ENCODE peak calls at places on chromosomes 3 and 15, in ten cellular contexts. F is tibial nerve, I is dorsolateral prefrontal cortex, T is HFF-Myc, R is B cell, W is nephron progenitor cell, Q is MM.1S, A is RWPE2, N is fibroblast of lung, C is endothelial cell. U is an unnamed sample.

GRCh38 chr3:113533534-113533892 is 1.2 kb downstream of the SIDT1 start:
- DNase-seq in F (no peak), I (no peak), T (no peak), R (peak), W (no peak), Q (peak), A (no peak), N (no peak), C (no peak), U (peak)

GRCh38 chr3:25589783-25590258 is 74.9 kb downstream of the TOP2B start:
- DNase-seq in F (no peak), I (no peak), T (no peak), R (no peak), W (no peak), Q (no peak), A (no peak), N (no peak), C (no peak), U (no peak)

GRCh38 chr3:127457094-127457475 is 133.4 kb downstream of the TPRA1 start:
- DNase-seq in F (no peak), I (peak), T (no peak), R (no peak), W (peak), Q (no peak), A (peak), N (peak), C (peak), U (peak)

GRCh38 chr15:87777054-87777498 is 479.5 kb downstream of the NTRK3 start:
- DNase-seq in F (peak), I (no peak), T (peak), R (no peak), W (peak), Q (peak), A (no peak), N (peak), C (no peak), U (no peak)

GRCh38 chr15:64344651-64345262 is 11.2 kb downstream of the CSNK1G1 start:
- DNase-seq in F (no peak), I (no peak), T (no peak), R (no peak), W (no peak), Q (no peak), A (no peak), N (peak), C (no peak), U (no peak)

GRCh38 chr3:197406266-197406665 is 107.9 kb upstream of the DLG1 start:
- DNase-seq in F (no peak), I (peak), T (no peak), R (peak), W (no peak), Q (no peak), A (no peak), N (peak), C (no peak), U (no peak)

GRCh38 chr3:46266598-46266997 is 24.3 kb downstream of the CCR3 start:
- DNase-seq in F (no peak), I (no peak), T (no peak), R (no peak), W (no peak), Q (no peak), A (no peak), N (no peak), C (no peak), U (no peak)

GRCh38 chr3:189340680-189341460 is 169.1 kb downstream of the TPRG1 start:
- DNase-seq in F (no peak), I (no peak), T (no peak), R (no peak), W (peak), Q (no peak), A (no peak), N (no peak), C (peak), U (peak)

GRCh38 chr15:40048155-40048792 is 9.3 kb upstream of the SRP14 start:
- DNase-seq in F (no peak), I (no peak), T (no peak), R (peak), W (peak), Q (no peak), A (no peak), N (no peak), C (no peak), U (peak)

GRCh38 chr3:56469141-56469540 is 874 bp upstream of the ERC2 start:
- DNase-seq in F (no peak), I (no peak), T (no peak), R (no peak), W (no peak), Q (no peak), A (no peak), N (no peak), C (no peak), U (no peak)

GRCh38 chr15:92636950-92637481 is 18.6 kb downstream of the FAM174B start:
- DNase-seq in F (no peak), I (no peak), T (no peak), R (no peak), W (peak), Q (peak), A (peak), N (no peak), C (no peak), U (peak)

GRCh38 chr3:46692566-46692983 is 904 bp downstream of the ALS2CL start:
- DNase-seq in F (no peak), I (no peak), T (no peak), R (no peak), W (no peak), Q (no peak), A (peak), N (peak), C (no peak), U (peak)

GRCh38 chr3:24565053-24565452 is 70.4 kb upstream of the THRB start:
- DNase-seq in F (no peak), I (no peak), T (no peak), R (no peak), W (no peak), Q (no peak), A (no peak), N (no peak), C (no peak), U (no peak)
- TF ChIP-seq CTCF in F (no peak), I (no peak), T (no peak), R (no peak), W (no peak), Q (no peak), A (no peak), N (no peak), C (no peak), U (no peak)

DNA sequence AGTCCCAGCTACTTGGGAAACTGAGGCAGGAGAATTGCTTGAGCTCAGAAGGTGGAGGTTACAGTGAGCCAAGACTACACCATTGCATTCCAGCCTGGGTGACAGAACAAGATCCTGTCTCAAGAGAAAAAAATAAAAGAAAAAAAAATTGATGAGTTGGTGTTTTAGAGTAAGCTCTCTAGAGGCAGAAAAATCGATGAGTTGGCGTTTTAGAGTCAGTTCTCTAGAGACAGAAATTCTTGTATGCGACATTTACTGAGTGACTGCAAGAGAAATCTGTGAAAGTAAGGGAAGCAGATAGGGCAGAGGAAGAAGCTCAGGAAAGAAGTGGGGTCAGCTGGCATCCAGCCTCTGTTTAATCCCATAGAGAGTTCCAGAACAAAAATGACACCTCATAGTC is 298.7 kb upstream of the ARRDC4 start:
- DNase-seq in F (no peak), I (no peak), T (no peak), R (no peak), W (no peak), Q (peak), A (no peak), N (no peak), C (no peak), U (no peak)
- TF ChIP-seq CTCF in F (no peak), I (no peak), T (no peak), R (no peak), W (no peak), Q (no peak), A (no peak), N (no peak), C (no peak), U (no peak)

DNA sequence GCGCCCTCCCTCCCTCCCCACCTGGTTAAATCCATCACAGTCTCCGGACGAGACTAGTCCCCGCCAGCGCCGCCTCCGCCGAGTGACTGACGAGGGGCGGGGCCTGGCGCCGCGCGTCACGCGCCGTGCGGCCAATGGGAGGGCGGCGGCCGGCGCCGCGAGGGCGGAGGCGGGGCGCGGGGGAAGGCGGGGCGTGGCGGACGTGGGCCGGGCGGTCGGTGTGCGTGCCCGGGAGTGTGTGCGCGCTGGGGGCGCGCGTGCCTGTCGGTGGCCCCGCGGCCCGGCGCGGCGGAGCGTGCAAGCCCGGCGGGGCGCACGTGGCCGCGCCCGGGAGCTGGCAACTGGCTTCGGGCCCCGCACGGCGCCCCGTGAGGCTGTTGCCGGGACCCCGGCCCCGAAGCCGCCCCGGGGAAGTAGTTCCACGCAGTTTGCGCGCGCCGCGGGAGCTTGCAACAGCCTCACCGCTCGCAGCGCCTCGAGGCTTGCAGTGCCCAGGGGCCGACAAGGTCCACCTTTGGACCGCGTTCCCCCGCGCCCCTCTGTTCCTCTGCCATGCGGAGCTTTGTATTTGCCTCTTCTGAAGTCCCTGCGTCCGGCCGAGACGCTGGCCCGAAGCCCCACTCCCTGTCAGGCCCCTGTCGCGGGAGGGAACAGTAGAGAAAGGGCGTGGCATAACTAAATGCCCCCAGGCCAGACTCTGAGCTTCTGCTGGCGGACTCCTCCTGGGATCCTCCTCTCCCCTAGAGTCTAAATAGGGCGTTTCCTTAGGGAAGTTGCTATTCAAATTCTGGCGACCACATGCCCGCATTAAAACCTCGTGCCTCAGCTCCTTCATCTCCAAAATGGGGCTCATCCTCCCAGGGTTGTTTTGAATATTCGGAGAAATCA is 400.9 kb downstream of the SHQ1 start:
- DNase-seq in F (peak), I (peak), T (peak), R (peak), W (peak), Q (peak), A (peak), N (peak), C (peak), U (peak)
- TF ChIP-seq CTCF in F (no peak), I (no peak), T (no peak), R (no peak), W (no peak), Q (no peak), A (no peak), N (no peak), C (no peak), U (no peak)

GRCh38 chr15:90642464-90643300 is 74.5 kb upstream of the BLM start:
- DNase-seq in F (no peak), I (no peak), T (no peak), R (no peak), W (no peak), Q (no peak), A (no peak), N (no peak), C (no peak), U (no peak)
- TF ChIP-seq CTCF in F (no peak), I (no peak), T (no peak), R (no peak), W (no peak), Q (peak), A (no peak), N (peak), C (no peak), U (no peak)

DNA sequence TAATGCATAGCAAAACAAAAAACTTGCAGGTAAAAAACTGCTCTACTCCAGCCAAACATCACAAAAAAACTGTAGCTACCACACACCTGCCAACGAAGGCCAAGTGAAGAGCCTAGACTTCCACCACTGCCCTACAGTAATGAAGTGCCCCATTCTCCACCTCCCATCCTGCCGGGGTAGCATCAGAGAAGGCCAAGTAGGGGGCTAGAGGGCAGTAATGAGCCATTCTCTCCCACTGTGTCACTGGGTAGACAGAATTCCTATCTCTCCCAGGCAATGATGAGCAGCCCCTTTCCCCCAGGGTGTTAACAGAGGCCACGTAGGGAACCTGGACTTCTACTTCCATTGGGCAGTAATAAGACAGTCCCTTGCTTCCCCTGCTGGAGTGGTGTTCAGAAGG is 9.5 kb downstream of the SEC22C start:
- DNase-seq in F (no peak), I (no peak), T (no peak), R (no peak), W (peak), Q (peak), A (no peak), N (peak), C (peak), U (peak)
- TF ChIP-seq CTCF in F (peak), I (peak), T (peak), R (no peak), W (peak), Q (peak), A (peak), N (peak), C (peak), U (peak)

GRCh38 chr3:5041315-5041714 is 62.1 kb downstream of the BHLHE40 start:
- DNase-seq in F (no peak), I (no peak), T (no peak), R (no peak), W (no peak), Q (no peak), A (no peak), N (no peak), C (no peak), U (no peak)
- TF ChIP-seq CTCF in F (no peak), I (no peak), T (no peak), R (no peak), W (no peak), Q (no peak), A (no peak), N (no peak), C (no peak), U (no peak)

GRCh38 chr15:79314186-79314585 is 3.3 kb downstream of the TMED3 start:
- DNase-seq in F (no peak), I (no peak), T (no peak), R (no peak), W (no peak), Q (no peak), A (no peak), N (no peak), C (no peak), U (no peak)

GRCh38 chr15:79308874-79309273 is 2.0 kb upstream of the TMED3 start:
- DNase-seq in F (no peak), I (no peak), T (no peak), R (no peak), W (no peak), Q (no peak), A (no peak), N (no peak), C (no peak), U (no peak)

GRCh38 chr15:79310612-79310984 is 314 bp upstream of the TMED3 start:
- DNase-seq in F (no peak), I (no peak), T (no peak), R (no peak), W (no peak), Q (no peak), A (no peak), N (peak), C (no peak), U (no peak)

GRCh38 chr15:79311901-79312553 is 1.1 kb downstream of the TMED3 start:
- DNase-seq in F (no peak), I (no peak), T (no peak), R (no peak), W (no peak), Q (no peak), A (no peak), N (peak), C (no peak), U (peak)

DNA sequence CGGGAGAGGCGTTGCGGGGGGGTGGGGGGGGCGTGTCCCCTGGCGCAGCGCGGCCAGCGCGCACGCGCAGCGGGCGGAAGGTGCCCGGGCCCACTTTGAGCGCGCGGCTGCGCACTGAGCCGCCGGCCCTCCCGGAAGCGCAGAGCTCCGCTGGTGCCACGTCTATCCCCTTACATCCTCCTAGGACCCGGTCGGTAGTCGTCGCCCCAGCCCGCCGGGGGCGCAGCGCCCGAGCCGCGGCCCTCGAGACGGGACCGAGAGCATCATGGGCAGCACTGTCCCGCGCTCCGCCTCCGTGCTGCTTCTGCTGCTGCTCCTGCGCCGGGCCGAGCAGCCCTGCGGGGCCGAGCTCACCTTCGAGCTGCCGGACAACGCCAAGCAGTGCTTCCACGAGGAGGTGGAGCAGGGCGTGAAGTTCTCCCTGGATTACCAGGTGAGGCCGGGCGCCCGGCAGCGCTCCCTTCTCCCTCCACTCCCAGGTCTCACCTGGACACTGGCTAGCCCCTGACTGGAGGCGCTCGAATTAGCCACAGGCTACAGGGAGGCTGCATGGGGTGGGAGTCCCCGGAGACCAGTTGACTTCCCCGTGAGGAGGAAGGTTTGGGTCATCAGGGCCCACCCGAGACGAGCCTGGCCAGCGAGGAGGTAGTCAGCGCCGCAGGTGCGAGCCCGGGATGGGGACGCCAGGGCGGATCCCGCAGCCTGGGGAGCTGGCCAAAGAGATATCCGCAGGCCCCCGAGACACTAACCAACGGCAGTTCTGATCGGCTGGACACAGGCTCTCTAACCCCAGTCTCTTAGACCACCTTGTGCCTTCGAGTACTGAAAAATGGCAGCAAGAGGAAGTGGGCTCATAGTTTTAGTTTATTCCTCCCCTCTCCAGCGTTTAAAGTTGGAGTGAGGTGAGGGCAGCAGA is at the start of gene TMED3:
- DNase-seq in F (no peak), I (peak), T (peak), R (peak), W (peak), Q (peak), A (no peak), N (peak), C (peak), U (peak)
- TF ChIP-seq CTCF in F (no peak), I (no peak), T (peak), R (peak), W (peak), Q (peak), A (peak), N (peak), C (no peak), U (no peak)

GRCh38 chr3:152961323-152961722 is 126.4 kb downstream of the P2RY1 start:
- DNase-seq in F (no peak), I (no peak), T (no peak), R (no peak), W (no peak), Q (peak), A (no peak), N (peak), C (peak), U (no peak)
- TF ChIP-seq CTCF in F (no peak), I (no peak), T (no peak), R (no peak), W (peak), Q (peak), A (peak), N (peak), C (peak), U (peak)

GRCh38 chr3:10936686-10937085 is 55.9 kb upstream of the SLC6A1 start:
- DNase-seq in F (no peak), I (no peak), T (no peak), R (no peak), W (no peak), Q (no peak), A (peak), N (no peak), C (no peak), U (no peak)

GRCh38 chr3:10933470-10933957 is 59.0 kb upstream of the SLC6A1 start:
- DNase-seq in F (no peak), I (peak), T (no peak), R (no peak), W (no peak), Q (no peak), A (peak), N (no peak), C (no peak), U (no peak)

GRCh38 chr3:10933958-10934481 is 58.5 kb upstream of the SLC6A1 start:
- DNase-seq in F (no peak), I (peak), T (no peak), R (no peak), W (no peak), Q (no peak), A (peak), N (peak), C (no peak), U (no peak)

GRCh38 chr3:10935846-10936631 is 56.5 kb upstream of the SLC6A1 start:
- DNase-seq in F (no peak), I (no peak), T (no peak), R (no peak), W (no peak), Q (no peak), A (peak), N (no peak), C (no peak), U (no peak)

GRCh38 chr3:10935028-10935427 is 57.5 kb upstream of the SLC6A1 start:
- DNase-seq in F (no peak), I (no peak), T (no peak), R (no peak), W (no peak), Q (no peak), A (no peak), N (no peak), C (no peak), U (no peak)
- TF ChIP-seq CTCF in F (no peak), I (no peak), T (no peak), R (no peak), W (no peak), Q (no peak), A (no peak), N (no peak), C (no peak), U (no peak)

DNA sequence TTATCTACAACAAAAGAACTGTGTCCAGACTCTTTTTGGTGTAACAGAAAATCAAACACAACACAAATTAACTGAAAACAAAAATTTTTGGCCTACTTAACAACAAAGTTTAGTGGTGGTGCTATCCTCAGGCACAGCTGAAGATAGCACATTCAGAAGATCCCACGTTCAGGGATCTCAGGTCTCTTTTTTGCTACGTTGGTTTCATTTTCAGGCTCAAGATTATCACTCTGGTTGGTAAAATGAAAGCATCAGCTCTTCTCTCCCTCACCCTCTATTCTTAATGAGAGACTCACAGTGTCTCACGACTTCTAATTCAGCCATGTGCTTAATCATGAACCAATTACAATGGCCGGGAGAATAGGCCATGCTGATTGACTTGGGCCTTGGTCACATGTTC is 146.9 kb upstream of the PTPRG start:
- DNase-seq in F (no peak), I (no peak), T (no peak), R (no peak), W (no peak), Q (peak), A (no peak), N (no peak), C (no peak), U (no peak)
- TF ChIP-seq CTCF in F (no peak), I (no peak), T (no peak), R (no peak), W (no peak), Q (no peak), A (no peak), N (no peak), C (no peak), U (no peak)

U was measured in activated CD8-positive, alpha-beta T cell treated with anti-CD3 and anti-CD28 coated beads for 36 hours.